ENCODE peak calls at places on chromosomes 16 and 17, in six cellular contexts. M, V, O, C, S and Q are unnamed samples.

GRCh38 chr17:2867441-2868424 is 71.5 kb downstream of the RAP1GAP2 start:
- DNase-seq in M (no peak), V (no peak), O (no peak), C (no peak), S (no peak), Q (no peak)

GRCh38 chr17:9115446-9116265 is 94.3 kb downstream of the NTN1 start:
- DNase-seq in M (no peak), V (peak), O (no peak), C (no peak), S (no peak), Q (no peak)

GRCh38 chr17:7885357-7886226 is 3.0 kb upstream of the CHD3 start:
- DNase-seq in M (peak), V (peak), O (peak), C (peak), S (no peak), Q (peak)

GRCh38 chr16:85608515-85608885 is 4.6 kb upstream of the GSE1 start:
- DNase-seq in M (no peak), V (no peak), O (no peak), C (peak), S (no peak), Q (no peak)

GRCh38 chr17:39139561-39139960 is 11.9 kb downstream of the PLXDC1 start:
- DNase-seq in M (no peak), V (no peak), O (no peak), C (no peak), S (no peak), Q (no peak)

GRCh38 chr17:64358261-64358788 is 32.3 kb downstream of the PECAM1 start:
- DNase-seq in M (no peak), V (no peak), O (no peak), C (no peak), S (no peak), Q (no peak)

GRCh38 chr16:88471575-88471974 is 18.5 kb downstream of the ZFPM1 start:
- DNase-seq in M (no peak), V (no peak), O (no peak), C (no peak), S (no peak), Q (no peak)

GRCh38 chr16:7772722-7773121 is 440.1 kb downstream of the RBFOX1 start:
- DNase-seq in M (no peak), V (no peak), O (no peak), C (no peak), S (no peak), Q (no peak)

GRCh38 chr17:58339775-58340622 is 11.4 kb upstream of the TSPOAP1 start:
- DNase-seq in M (no peak), V (no peak), O (no peak), C (no peak), S (no peak), Q (peak)

GRCh38 chr16:11233727-11234376 is 22.2 kb downstream of the SOCS1 start:
- DNase-seq in M (peak), V (no peak), O (no peak), C (no peak), S (no peak), Q (peak)

GRCh38 chr17:63960006-63960405 is 12.7 kb downstream of the SCN4A start:
- DNase-seq in M (no peak), V (no peak), O (no peak), C (no peak), S (no peak), Q (no peak)

GRCh38 chr16:4601317-4602186 is 13.1 kb downstream of the UBALD1 start:
- DNase-seq in M (no peak), V (no peak), O (no peak), C (no peak), S (no peak), Q (no peak)

GRCh38 chr16:22670551-22670970 is 143.4 kb upstream of the HS3ST2 start:
- DNase-seq in M (no peak), V (no peak), O (no peak), C (peak), S (peak), Q (peak)

GRCh38 chr17:57940653-57941329 is 14.4 kb downstream of the CUEDC1 start:
- DNase-seq in M (no peak), V (no peak), O (no peak), C (peak), S (no peak), Q (peak)

GRCh38 chr17:69690531-69690930 is 276.0 kb downstream of the MAP2K6 start:
- DNase-seq in M (no peak), V (no peak), O (no peak), C (no peak), S (no peak), Q (no peak)

GRCh38 chr17:73251871-73252270 is 9.8 kb downstream of the CPSF4L start:
- DNase-seq in M (no peak), V (no peak), O (no peak), C (no peak), S (no peak), Q (no peak)

GRCh38 chr17:279356-279755 is 73.3 kb downstream of the RPH3AL start:
- DNase-seq in M (no peak), V (no peak), O (no peak), C (no peak), S (no peak), Q (no peak)

GRCh38 chr17:18319604-18320256 is 4.6 kb downstream of the SMCR8 start:
- DNase-seq in M (peak), V (no peak), O (peak), C (no peak), S (peak), Q (peak)